ENCODE peak calls at places on chromosomes 7 and 10, in four cellular contexts. One of them, this sample, is unnamed.

GRCh38 chr7:158236400-158236799 is 351.2 kb downstream of the PTPRN2 start:
- DNase-seq in A549: no peak
- DNase-seq in HepG2: no peak
- DNase-seq in K562: peak
- DNase-seq in this sample: no peak

GRCh38 chr7:48976268-48976667 is 51.9 kb downstream of the CDC14C start:
- DNase-seq in A549: no peak
- DNase-seq in HepG2: no peak
- DNase-seq in K562: no peak
- DNase-seq in this sample: no peak

GRCh38 chr7:121620953-121621606 is 225.0 kb upstream of the FAM3C start:
- DNase-seq in A549: no peak
- DNase-seq in HepG2: no peak
- DNase-seq in K562: no peak
- DNase-seq in this sample: no peak

GRCh38 chr7:41193738-41194287 is 509.1 kb downstream of the INHBA start:
- DNase-seq in A549: no peak
- DNase-seq in HepG2: no peak
- DNase-seq in K562: no peak
- DNase-seq in this sample: no peak

GRCh38 chr7:3229904-3230470 is 71.1 kb upstream of the SDK1 start:
- DNase-seq in A549: no peak
- DNase-seq in HepG2: no peak
- DNase-seq in K562: no peak
- DNase-seq in this sample: no peak

GRCh38 chr10:113558336-113558735 is 5.5 kb downstream of the HABP2 start:
- DNase-seq in A549: no peak
- DNase-seq in HepG2: no peak
- DNase-seq in K562: no peak
- DNase-seq in this sample: no peak

GRCh38 chr10:100562806-100563293 is 27.1 kb downstream of the HIF1AN start:
- DNase-seq in A549: peak
- DNase-seq in HepG2: peak
- DNase-seq in K562: peak
- DNase-seq in this sample: no peak

GRCh38 chr7:42677751-42678231 is 234.1 kb downstream of the C7orf25 start:
- DNase-seq in A549: no peak
- DNase-seq in HepG2: no peak
- DNase-seq in K562: no peak
- DNase-seq in this sample: no peak

GRCh38 chr7:157565201-157565626 is 228.4 kb downstream of the DNAJB6 start:
- DNase-seq in A549: no peak
- DNase-seq in HepG2: no peak
- DNase-seq in K562: no peak
- DNase-seq in this sample: no peak

DNA sequence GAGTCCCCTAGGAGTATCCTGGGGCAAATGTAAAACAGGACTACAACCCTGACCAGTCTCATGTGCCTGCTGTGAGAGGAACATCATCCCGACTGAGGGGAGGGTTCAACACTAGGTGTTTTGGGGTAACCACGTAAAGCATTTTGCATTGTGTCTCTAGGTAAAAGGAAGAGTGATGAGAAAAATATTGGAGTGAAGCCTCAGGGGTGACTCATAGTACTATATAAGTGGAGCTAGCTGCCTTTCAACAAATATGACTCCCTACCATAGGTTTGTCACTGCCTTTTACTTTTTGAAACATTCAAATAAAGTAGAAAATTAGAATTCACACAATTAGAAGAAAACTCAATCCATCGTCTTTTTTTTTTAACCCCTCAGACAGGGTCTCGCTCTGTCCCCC is 2.6 kb upstream of the CAMK2G start:
- DNase-seq in A549: no peak
- DNase-seq in HepG2: no peak
- DNase-seq in K562: no peak
- DNase-seq in this sample: no peak
- TF ChIP-seq BHLHE40 in A549: no peak
- TF ChIP-seq BHLHE40 in HepG2: no peak
- TF ChIP-seq BHLHE40 in K562: no peak
- TF ChIP-seq BHLHE40 in this sample: no peak

GRCh38 chr10:13099144-13099665 is 758 bp upstream of the OPTN start:
- DNase-seq in A549: peak
- DNase-seq in HepG2: peak
- DNase-seq in K562: peak
- DNase-seq in this sample: no peak
- TF ChIP-seq CTCF in A549: no peak
- TF ChIP-seq CTCF in HepG2: peak
- TF ChIP-seq CTCF in K562: peak
- TF ChIP-seq CTCF in this sample: peak

GRCh38 chr10:27911645-27912044 is 87.2 kb downstream of the ODAD2 start:
- DNase-seq in A549: no peak
- DNase-seq in HepG2: no peak
- DNase-seq in K562: no peak
- DNase-seq in this sample: no peak
- TF ChIP-seq HDAC2 in A549: no peak
- TF ChIP-seq HDAC2 in HepG2: no peak
- TF ChIP-seq HDAC2 in K562: no peak
- TF ChIP-seq HDAC2 in this sample: no peak

GRCh38 chr7:111521660-111522059 is 40.6 kb downstream of the IMMP2L start:
- DNase-seq in A549: no peak
- DNase-seq in HepG2: no peak
- DNase-seq in K562: no peak
- DNase-seq in this sample: no peak
- TF ChIP-seq BHLHE40 in A549: no peak
- TF ChIP-seq BHLHE40 in HepG2: no peak
- TF ChIP-seq BHLHE40 in K562: no peak
- TF ChIP-seq BHLHE40 in this sample: no peak

This sample was measured in GM12878.